ENCODE peak calls at places on chromosomes 1 and 21, in five cellular contexts. X is esophagus squamous epithelium, F is bronchial epithelial cell, P is GM12864, R is mammary epithelial cell. O is an unnamed sample.

GRCh38 chr1:86155061-86155806 is 1.3 kb downstream of the COL24A1 start:
- DNase-seq in X (no peak), F (no peak), P (no peak), R (no peak), O (no peak)

GRCh38 chr1:240806201-240806745 is 194.3 kb upstream of the GREM2 start:
- DNase-seq in X (no peak), F (peak), P (no peak), R (no peak), O (peak)

GRCh38 chr1:226637147-226637935 is 88.8 kb downstream of the STUM start:
- DNase-seq in X (no peak), F (no peak), P (no peak), R (no peak), O (no peak)

GRCh38 chr1:179083031-179083345 is 1.1 kb downstream of the TOR3A start:
- DNase-seq in X (no peak), F (no peak), P (no peak), R (peak), O (no peak)

GRCh38 chr1:163331116-163331515 is 9.4 kb downstream of the NUF2 start:
- DNase-seq in X (no peak), F (no peak), P (no peak), R (no peak), O (no peak)

GRCh38 chr1:98903261-98903660 is 101.4 kb downstream of the PLPPR5 start:
- DNase-seq in X (no peak), F (peak), P (no peak), R (peak), O (peak)

GRCh38 chr1:235503333-235504121 is 725 bp downstream of the B3GALNT2 start:
- DNase-seq in X (no peak), F (peak), P (no peak), R (peak), O (peak)

GRCh38 chr1:167472729-167473529 is 45.4 kb downstream of the CD247 start:
- DNase-seq in X (no peak), F (no peak), P (no peak), R (no peak), O (no peak)

GRCh38 chr1:156247460-156248322 is at the start of gene PAQR6:
- DNase-seq in X (no peak), F (no peak), P (no peak), R (no peak), O (no peak)

GRCh38 chr21:27571706-27572105 is 604.8 kb upstream of the ADAMTS5 start:
- DNase-seq in X (no peak), F (peak), P (no peak), R (peak), O (peak)

GRCh38 chr21:36661511-36662309 is 37.2 kb upstream of the SIM2 start:
- DNase-seq in X (no peak), F (peak), P (no peak), R (no peak), O (peak)

GRCh38 chr1:58931024-58931423 is 147.2 kb upstream of the JUN start:
- DNase-seq in X (no peak), F (no peak), P (no peak), R (no peak), O (no peak)

GRCh38 chr21:36478941-36479340 is 981 bp downstream of the CLDN14 start:
- DNase-seq in X (no peak), F (peak), P (no peak), R (no peak), O (no peak)

DNA sequence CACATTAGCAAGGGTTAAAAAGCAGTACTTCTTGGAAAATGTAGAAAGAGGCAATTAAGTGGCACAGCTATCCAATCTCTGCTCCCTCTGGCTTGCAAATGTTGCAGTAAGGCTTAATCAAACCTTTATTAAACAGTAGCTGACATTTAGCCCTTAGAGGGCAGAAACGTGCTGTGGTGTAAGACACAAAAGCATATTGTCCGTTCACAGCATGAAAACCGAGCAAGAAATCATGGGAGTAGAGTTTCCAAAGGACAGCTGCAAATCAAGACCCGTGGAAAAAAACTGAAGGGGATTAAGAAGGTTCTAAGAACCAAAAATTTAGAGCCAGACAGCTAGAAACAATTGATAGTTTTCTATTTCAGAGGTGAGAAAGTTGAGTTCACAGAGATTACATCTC is 13.1 kb downstream of the ZP4 start:
- DNase-seq in X (no peak), F (no peak), P (no peak), R (no peak), O (no peak)
- TF ChIP-seq CTCF in X (no peak), F (no peak), P (no peak), R (no peak), O (no peak)

GRCh38 chr1:204132718-204133117 is 19.1 kb downstream of the ETNK2 start:
- DNase-seq in X (no peak), F (no peak), P (no peak), R (no peak), O (no peak)

GRCh38 chr1:204131978-204132377 is 19.9 kb downstream of the ETNK2 start:
- DNase-seq in X (no peak), F (no peak), P (no peak), R (no peak), O (peak)

GRCh38 chr1:204128964-204129896 is 22.6 kb downstream of the ETNK2 start:
- DNase-seq in X (no peak), F (peak), P (no peak), R (peak), O (peak)

GRCh38 chr1:204130178-204130577 is 21.7 kb downstream of the ETNK2 start:
- DNase-seq in X (no peak), F (no peak), P (no peak), R (no peak), O (peak)

DNA sequence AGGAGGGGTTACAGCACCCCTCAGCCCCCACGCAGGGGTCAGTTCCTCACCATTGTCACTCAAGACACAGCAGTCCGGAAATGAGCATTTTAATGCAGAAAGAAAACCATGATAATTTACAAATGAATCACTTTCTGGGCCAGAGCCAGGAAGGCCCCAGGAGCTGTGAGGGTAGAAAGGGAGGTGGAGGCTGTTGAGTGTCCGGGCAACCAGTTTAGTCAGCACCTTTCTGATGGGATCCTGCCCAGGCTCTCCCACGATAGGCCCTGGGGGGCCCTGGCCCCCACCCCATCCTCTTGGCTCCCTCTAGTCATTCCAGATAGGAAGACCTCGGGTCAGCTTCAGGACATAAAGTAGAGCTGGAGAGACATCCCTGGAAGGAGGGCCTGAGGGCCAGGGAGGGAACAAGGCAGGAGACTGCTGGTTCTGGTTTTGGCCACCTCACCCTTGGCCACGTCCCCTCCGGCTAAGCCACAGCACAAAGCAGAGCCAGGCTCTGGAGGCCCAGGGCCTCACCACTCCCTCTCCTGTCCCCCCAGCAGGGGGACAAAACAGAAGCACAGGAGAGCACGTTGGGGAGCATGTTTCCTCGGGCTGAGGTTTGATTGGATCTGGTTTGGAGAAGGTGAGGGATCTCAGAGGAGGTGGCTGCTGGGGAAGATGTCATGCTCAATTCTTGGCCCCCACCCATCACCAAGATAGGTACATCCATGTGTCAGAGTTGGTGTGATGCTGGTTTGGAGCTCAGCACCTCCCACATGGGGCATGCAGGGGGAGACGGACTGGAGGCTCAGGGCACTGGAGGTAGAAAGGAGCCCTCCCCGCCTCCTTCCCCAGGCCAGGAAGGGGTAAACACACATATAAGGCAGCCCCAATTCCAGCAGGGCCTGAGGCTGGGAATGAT is 20.6 kb downstream of the ETNK2 start:
- DNase-seq in X (no peak), F (peak), P (no peak), R (peak), O (peak)
- TF ChIP-seq CTCF in X (no peak), F (no peak), P (no peak), R (peak), O (peak)

GRCh38 chr1:200634449-200635122 is 14.0 kb upstream of the KIF14 start:
- DNase-seq in X (no peak), F (no peak), P (no peak), R (no peak), O (no peak)
- TF ChIP-seq CTCF in X (no peak), F (no peak), P (peak), R (peak), O (peak)

GRCh38 chr1:153465728-153466625 is 5.5 kb upstream of the S100A7 start:
- DNase-seq in X (no peak), F (no peak), P (no peak), R (peak), O (peak)
- TF ChIP-seq CTCF in X (peak), F (peak), P (peak), R (peak), O (peak)